ENCODE peak calls at places on chromosomes 3 and 15, in eight cellular contexts. One of them, this sample, is unnamed.

GRCh38 chr3:33064929-33065328 is 32.0 kb downstream of the GLB1 start:
- DNase-seq in Caco-2: no peak
- DNase-seq in NCI-H1105 treated with DMSO at 0.1 percent for 48 hours: no peak
- DNase-seq in stimulated activated effector memory CD8-positive, alpha-beta T cell treated with anti-CD3 and anti-CD28 coated beads, Interleukin-12 subunit alpha, Interleukin-12 subunit beta, amount 100 ng/mL, for 72 hours: peak; percentile 55
- DNase-seq in IMR-90: no peak
- DNase-seq in GM10248: no peak
- DNase-seq in SJSA1: no peak
- DNase-seq in iPS-NIHi11: no peak
- DNase-seq in this sample: no peak

GRCh38 chr3:179734497-179735281 is 81.8 kb downstream of the USP13 start:
- DNase-seq in Caco-2: no peak
- DNase-seq in NCI-H1105 treated with DMSO at 0.1 percent for 48 hours: no peak
- DNase-seq in stimulated activated effector memory CD8-positive, alpha-beta T cell treated with anti-CD3 and anti-CD28 coated beads, Interleukin-12 subunit alpha, Interleukin-12 subunit beta, amount 100 ng/mL, for 72 hours: no peak
- DNase-seq in IMR-90: no peak
- DNase-seq in GM10248: no peak
- DNase-seq in SJSA1: no peak
- DNase-seq in iPS-NIHi11: no peak
- DNase-seq in this sample: no peak

GRCh38 chr3:195154793-195155535 is 116.0 kb downstream of the XXYLT1 start:
- DNase-seq in Caco-2: peak; percentile 76
- DNase-seq in NCI-H1105 treated with DMSO at 0.1 percent for 48 hours: peak; percentile 97
- DNase-seq in stimulated activated effector memory CD8-positive, alpha-beta T cell treated with anti-CD3 and anti-CD28 coated beads, Interleukin-12 subunit alpha, Interleukin-12 subunit beta, amount 100 ng/mL, for 72 hours: no peak
- DNase-seq in IMR-90: peak; percentile 97
- DNase-seq in GM10248: peak; percentile 65
- DNase-seq in SJSA1: peak; percentile 83
- DNase-seq in iPS-NIHi11: peak; percentile 79
- DNase-seq in this sample: no peak

GRCh38 chr15:101827257-101827656 is 15.3 kb downstream of the OR4F15 start:
- DNase-seq in Caco-2: no peak
- DNase-seq in NCI-H1105 treated with DMSO at 0.1 percent for 48 hours: no peak
- DNase-seq in stimulated activated effector memory CD8-positive, alpha-beta T cell treated with anti-CD3 and anti-CD28 coated beads, Interleukin-12 subunit alpha, Interleukin-12 subunit beta, amount 100 ng/mL, for 72 hours: no peak
- DNase-seq in IMR-90: peak; percentile 92
- DNase-seq in GM10248: no peak
- DNase-seq in SJSA1: no peak
- DNase-seq in iPS-NIHi11: no peak
- DNase-seq in this sample: no peak

GRCh38 chr3:8319935-8320634 is 181.5 kb upstream of the LMCD1 start:
- DNase-seq in Caco-2: no peak
- DNase-seq in NCI-H1105 treated with DMSO at 0.1 percent for 48 hours: no peak
- DNase-seq in stimulated activated effector memory CD8-positive, alpha-beta T cell treated with anti-CD3 and anti-CD28 coated beads, Interleukin-12 subunit alpha, Interleukin-12 subunit beta, amount 100 ng/mL, for 72 hours: no peak
- DNase-seq in IMR-90: peak; percentile 77
- DNase-seq in GM10248: no peak
- DNase-seq in SJSA1: no peak
- DNase-seq in iPS-NIHi11: no peak
- DNase-seq in this sample: no peak

GRCh38 chr3:141926929-141927328 is 50.5 kb downstream of the ATP1B3 start:
- DNase-seq in Caco-2: no peak
- DNase-seq in NCI-H1105 treated with DMSO at 0.1 percent for 48 hours: no peak
- DNase-seq in stimulated activated effector memory CD8-positive, alpha-beta T cell treated with anti-CD3 and anti-CD28 coated beads, Interleukin-12 subunit alpha, Interleukin-12 subunit beta, amount 100 ng/mL, for 72 hours: no peak
- DNase-seq in IMR-90: no peak
- DNase-seq in GM10248: no peak
- DNase-seq in SJSA1: no peak
- DNase-seq in iPS-NIHi11: no peak
- DNase-seq in this sample: no peak

GRCh38 chr3:47436180-47436579 is 39.6 kb downstream of the SCAP start:
- DNase-seq in Caco-2: no peak
- DNase-seq in NCI-H1105 treated with DMSO at 0.1 percent for 48 hours: no peak
- DNase-seq in stimulated activated effector memory CD8-positive, alpha-beta T cell treated with anti-CD3 and anti-CD28 coated beads, Interleukin-12 subunit alpha, Interleukin-12 subunit beta, amount 100 ng/mL, for 72 hours: no peak
- DNase-seq in IMR-90: no peak
- DNase-seq in GM10248: no peak
- DNase-seq in SJSA1: no peak
- DNase-seq in iPS-NIHi11: no peak
- DNase-seq in this sample: no peak

GRCh38 chr3:127254730-127255129 is 33.1 kb downstream of the PRR20G start:
- DNase-seq in Caco-2: no peak
- DNase-seq in NCI-H1105 treated with DMSO at 0.1 percent for 48 hours: no peak
- DNase-seq in stimulated activated effector memory CD8-positive, alpha-beta T cell treated with anti-CD3 and anti-CD28 coated beads, Interleukin-12 subunit alpha, Interleukin-12 subunit beta, amount 100 ng/mL, for 72 hours: peak; percentile 37
- DNase-seq in IMR-90: no peak
- DNase-seq in GM10248: no peak
- DNase-seq in SJSA1: peak; percentile 21
- DNase-seq in iPS-NIHi11: peak; percentile 35
- DNase-seq in this sample: no peak

GRCh38 chr3:62151591-62151990 is 221.8 kb downstream of the FEZF2 start:
- DNase-seq in Caco-2: no peak
- DNase-seq in NCI-H1105 treated with DMSO at 0.1 percent for 48 hours: no peak
- DNase-seq in stimulated activated effector memory CD8-positive, alpha-beta T cell treated with anti-CD3 and anti-CD28 coated beads, Interleukin-12 subunit alpha, Interleukin-12 subunit beta, amount 100 ng/mL, for 72 hours: no peak
- DNase-seq in IMR-90: peak; percentile 43
- DNase-seq in GM10248: no peak
- DNase-seq in SJSA1: no peak
- DNase-seq in iPS-NIHi11: no peak
- DNase-seq in this sample: no peak

GRCh38 chr15:98775498-98776230 is 127.3 kb downstream of the IGF1R start:
- DNase-seq in Caco-2: no peak
- DNase-seq in NCI-H1105 treated with DMSO at 0.1 percent for 48 hours: no peak
- DNase-seq in stimulated activated effector memory CD8-positive, alpha-beta T cell treated with anti-CD3 and anti-CD28 coated beads, Interleukin-12 subunit alpha, Interleukin-12 subunit beta, amount 100 ng/mL, for 72 hours: no peak
- DNase-seq in IMR-90: no peak
- DNase-seq in GM10248: no peak
- DNase-seq in SJSA1: no peak
- DNase-seq in iPS-NIHi11: no peak
- DNase-seq in this sample: no peak

GRCh38 chr3:19891740-19892139 is 42.3 kb downstream of the EFHB start:
- DNase-seq in Caco-2: no peak
- DNase-seq in NCI-H1105 treated with DMSO at 0.1 percent for 48 hours: no peak
- DNase-seq in stimulated activated effector memory CD8-positive, alpha-beta T cell treated with anti-CD3 and anti-CD28 coated beads, Interleukin-12 subunit alpha, Interleukin-12 subunit beta, amount 100 ng/mL, for 72 hours: no peak
- DNase-seq in IMR-90: peak; percentile 61
- DNase-seq in GM10248: no peak
- DNase-seq in SJSA1: no peak
- DNase-seq in iPS-NIHi11: no peak
- DNase-seq in this sample: no peak

GRCh38 chr3:179811321-179812095 is 158.7 kb downstream of the USP13 start:
- DNase-seq in Caco-2: peak; percentile 46
- DNase-seq in NCI-H1105 treated with DMSO at 0.1 percent for 48 hours: peak; percentile 60
- DNase-seq in stimulated activated effector memory CD8-positive, alpha-beta T cell treated with anti-CD3 and anti-CD28 coated beads, Interleukin-12 subunit alpha, Interleukin-12 subunit beta, amount 100 ng/mL, for 72 hours: no peak
- DNase-seq in IMR-90: peak; percentile 93
- DNase-seq in GM10248: peak; percentile 64
- DNase-seq in SJSA1: peak; percentile 47
- DNase-seq in iPS-NIHi11: peak; percentile 65
- DNase-seq in this sample: peak; percentile 36

GRCh38 chr3:151943539-151943938 is 70.1 kb downstream of the SUCNR1 start:
- DNase-seq in Caco-2: no peak
- DNase-seq in NCI-H1105 treated with DMSO at 0.1 percent for 48 hours: no peak
- DNase-seq in stimulated activated effector memory CD8-positive, alpha-beta T cell treated with anti-CD3 and anti-CD28 coated beads, Interleukin-12 subunit alpha, Interleukin-12 subunit beta, amount 100 ng/mL, for 72 hours: no peak
- DNase-seq in IMR-90: no peak
- DNase-seq in GM10248: no peak
- DNase-seq in SJSA1: no peak
- DNase-seq in iPS-NIHi11: no peak
- DNase-seq in this sample: no peak

GRCh38 chr3:156657862-156658731 is 16.3 kb upstream of the TIPARP start:
- DNase-seq in Caco-2: no peak
- DNase-seq in NCI-H1105 treated with DMSO at 0.1 percent for 48 hours: no peak
- DNase-seq in stimulated activated effector memory CD8-positive, alpha-beta T cell treated with anti-CD3 and anti-CD28 coated beads, Interleukin-12 subunit alpha, Interleukin-12 subunit beta, amount 100 ng/mL, for 72 hours: no peak
- DNase-seq in IMR-90: no peak
- DNase-seq in GM10248: no peak
- DNase-seq in SJSA1: no peak
- DNase-seq in iPS-NIHi11: no peak
- DNase-seq in this sample: no peak

GRCh38 chr3:185225523-185225922 is 28.3 kb downstream of the EHHADH start:
- DNase-seq in Caco-2: no peak
- DNase-seq in NCI-H1105 treated with DMSO at 0.1 percent for 48 hours: no peak
- DNase-seq in stimulated activated effector memory CD8-positive, alpha-beta T cell treated with anti-CD3 and anti-CD28 coated beads, Interleukin-12 subunit alpha, Interleukin-12 subunit beta, amount 100 ng/mL, for 72 hours: no peak
- DNase-seq in IMR-90: peak; percentile 77
- DNase-seq in GM10248: no peak
- DNase-seq in SJSA1: no peak
- DNase-seq in iPS-NIHi11: no peak
- DNase-seq in this sample: no peak

GRCh38 chr15:99213187-99213811 is 36.1 kb downstream of the TTC23 start:
- DNase-seq in Caco-2: peak; percentile 66
- DNase-seq in NCI-H1105 treated with DMSO at 0.1 percent for 48 hours: peak; percentile 62
- DNase-seq in stimulated activated effector memory CD8-positive, alpha-beta T cell treated with anti-CD3 and anti-CD28 coated beads, Interleukin-12 subunit alpha, Interleukin-12 subunit beta, amount 100 ng/mL, for 72 hours: peak; percentile 74
- DNase-seq in IMR-90: peak; percentile 67
- DNase-seq in GM10248: peak; percentile 67
- DNase-seq in SJSA1: peak; percentile 78
- DNase-seq in iPS-NIHi11: peak; percentile 69
- DNase-seq in this sample: peak; percentile 74

GRCh38 chr3:48563382-48563918 is at the start of gene UCN2:
- DNase-seq in Caco-2: no peak
- DNase-seq in NCI-H1105 treated with DMSO at 0.1 percent for 48 hours: no peak
- DNase-seq in stimulated activated effector memory CD8-positive, alpha-beta T cell treated with anti-CD3 and anti-CD28 coated beads, Interleukin-12 subunit alpha, Interleukin-12 subunit beta, amount 100 ng/mL, for 72 hours: no peak
- DNase-seq in IMR-90: peak; percentile 21
- DNase-seq in GM10248: no peak
- DNase-seq in SJSA1: no peak
- DNase-seq in iPS-NIHi11: no peak
- DNase-seq in this sample: no peak

GRCh38 chr3:82587174-82587573 is 825.7 kb upstream of the GBE1 start:
- DNase-seq in Caco-2: no peak
- DNase-seq in NCI-H1105 treated with DMSO at 0.1 percent for 48 hours: no peak
- DNase-seq in stimulated activated effector memory CD8-positive, alpha-beta T cell treated with anti-CD3 and anti-CD28 coated beads, Interleukin-12 subunit alpha, Interleukin-12 subunit beta, amount 100 ng/mL, for 72 hours: no peak
- DNase-seq in IMR-90: no peak
- DNase-seq in GM10248: no peak
- DNase-seq in SJSA1: no peak
- DNase-seq in iPS-NIHi11: no peak
- DNase-seq in this sample: no peak

GRCh38 chr3:126126292-126126691 is 42.4 kb upstream of the SLC41A3 start:
- DNase-seq in Caco-2: peak; percentile 17
- DNase-seq in NCI-H1105 treated with DMSO at 0.1 percent for 48 hours: no peak
- DNase-seq in stimulated activated effector memory CD8-positive, alpha-beta T cell treated with anti-CD3 and anti-CD28 coated beads, Interleukin-12 subunit alpha, Interleukin-12 subunit beta, amount 100 ng/mL, for 72 hours: no peak
- DNase-seq in IMR-90: no peak
- DNase-seq in GM10248: no peak
- DNase-seq in SJSA1: peak; percentile 13
- DNase-seq in iPS-NIHi11: no peak
- DNase-seq in this sample: no peak

GRCh38 chr3:195806211-195806915 is 5.4 kb downstream of the MUC4 start:
- DNase-seq in Caco-2: no peak
- DNase-seq in NCI-H1105 treated with DMSO at 0.1 percent for 48 hours: no peak
- DNase-seq in stimulated activated effector memory CD8-positive, alpha-beta T cell treated with anti-CD3 and anti-CD28 coated beads, Interleukin-12 subunit alpha, Interleukin-12 subunit beta, amount 100 ng/mL, for 72 hours: no peak
- DNase-seq in IMR-90: no peak
- DNase-seq in GM10248: no peak
- DNase-seq in SJSA1: no peak
- DNase-seq in iPS-NIHi11: peak; percentile 76
- DNase-seq in this sample: no peak